ENCODE peak calls at places on chromosomes 1 and 21, in eight cellular contexts. One of them, this sample, is unnamed.

GRCh38 chr21:43810505-43811261 is 21.3 kb downstream of the RRP1 start:
- DNase-seq in SK-N-MC: no peak
- DNase-seq in retina: peak; percentile 84
- DNase-seq in SW480: peak; percentile 81
- DNase-seq in foreskin fibroblast: peak; percentile 46
- DNase-seq in LNCaP clone FGC: peak; percentile 62
- DNase-seq in dorsolateral prefrontal cortex: peak; percentile 71
- DNase-seq in omental fat pad: peak; percentile 92
- DNase-seq in this sample: peak; percentile 80

GRCh38 chr1:206476058-206476457 is 5.8 kb downstream of the IKBKE start:
- DNase-seq in SK-N-MC: no peak
- DNase-seq in retina: no peak
- DNase-seq in SW480: no peak
- DNase-seq in foreskin fibroblast: no peak
- DNase-seq in LNCaP clone FGC: no peak
- DNase-seq in dorsolateral prefrontal cortex: no peak
- DNase-seq in omental fat pad: no peak
- DNase-seq in this sample: no peak

GRCh38 chr1:76074321-76075187 is at the start of gene ST6GALNAC3:
- DNase-seq in SK-N-MC: no peak
- DNase-seq in retina: peak; percentile 91
- DNase-seq in SW480: peak; percentile 50
- DNase-seq in foreskin fibroblast: peak; percentile 55
- DNase-seq in LNCaP clone FGC: no peak
- DNase-seq in dorsolateral prefrontal cortex: peak; percentile 39
- DNase-seq in omental fat pad: peak; percentile 51
- DNase-seq in this sample: peak; percentile 71

GRCh38 chr1:29977550-29977949 is 741.2 kb downstream of the PTPRU start:
- DNase-seq in SK-N-MC: no peak
- DNase-seq in retina: no peak
- DNase-seq in SW480: no peak
- DNase-seq in foreskin fibroblast: no peak
- DNase-seq in LNCaP clone FGC: no peak
- DNase-seq in dorsolateral prefrontal cortex: no peak
- DNase-seq in omental fat pad: no peak
- DNase-seq in this sample: no peak

GRCh38 chr1:174060090-174060489 is 37.9 kb upstream of the RC3H1 start:
- DNase-seq in SK-N-MC: no peak
- DNase-seq in retina: no peak
- DNase-seq in SW480: peak; percentile 12
- DNase-seq in foreskin fibroblast: no peak
- DNase-seq in LNCaP clone FGC: no peak
- DNase-seq in dorsolateral prefrontal cortex: no peak
- DNase-seq in omental fat pad: no peak
- DNase-seq in this sample: no peak

GRCh38 chr1:89780721-89781120 is 40.1 kb upstream of the LRRC8D start:
- DNase-seq in SK-N-MC: no peak
- DNase-seq in retina: no peak
- DNase-seq in SW480: peak; percentile 61
- DNase-seq in foreskin fibroblast: peak; percentile 32
- DNase-seq in LNCaP clone FGC: peak; percentile 43
- DNase-seq in dorsolateral prefrontal cortex: no peak
- DNase-seq in omental fat pad: no peak
- DNase-seq in this sample: peak; percentile 69

GRCh38 chr1:94319319-94320180 is 82.2 kb upstream of the ARHGAP29 start:
- DNase-seq in SK-N-MC: no peak
- DNase-seq in retina: no peak
- DNase-seq in SW480: no peak
- DNase-seq in foreskin fibroblast: no peak
- DNase-seq in LNCaP clone FGC: no peak
- DNase-seq in dorsolateral prefrontal cortex: no peak
- DNase-seq in omental fat pad: no peak
- DNase-seq in this sample: peak; percentile 46

GRCh38 chr1:236619398-236619797 is 15.1 kb upstream of the HEATR1 start:
- DNase-seq in SK-N-MC: no peak
- DNase-seq in retina: no peak
- DNase-seq in SW480: no peak
- DNase-seq in foreskin fibroblast: no peak
- DNase-seq in LNCaP clone FGC: no peak
- DNase-seq in dorsolateral prefrontal cortex: no peak
- DNase-seq in omental fat pad: no peak
- DNase-seq in this sample: no peak

GRCh38 chr1:41783189-41783639 is 135.5 kb downstream of the HIVEP3 start:
- DNase-seq in SK-N-MC: no peak
- DNase-seq in retina: no peak
- DNase-seq in SW480: peak; percentile 98
- DNase-seq in foreskin fibroblast: peak; percentile 92
- DNase-seq in LNCaP clone FGC: no peak
- DNase-seq in dorsolateral prefrontal cortex: peak; percentile 22
- DNase-seq in omental fat pad: no peak
- DNase-seq in this sample: peak; percentile 78

GRCh38 chr1:41416081-41416480 is 54.8 kb downstream of the FOXO6 start:
- DNase-seq in SK-N-MC: no peak
- DNase-seq in retina: no peak
- DNase-seq in SW480: no peak
- DNase-seq in foreskin fibroblast: no peak
- DNase-seq in LNCaP clone FGC: no peak
- DNase-seq in dorsolateral prefrontal cortex: no peak
- DNase-seq in omental fat pad: no peak
- DNase-seq in this sample: no peak

GRCh38 chr1:4047666-4048065 is 147.6 kb upstream of the C1orf174 start:
- DNase-seq in SK-N-MC: no peak
- DNase-seq in retina: no peak
- DNase-seq in SW480: no peak
- DNase-seq in foreskin fibroblast: no peak
- DNase-seq in LNCaP clone FGC: no peak
- DNase-seq in dorsolateral prefrontal cortex: no peak
- DNase-seq in omental fat pad: no peak
- DNase-seq in this sample: no peak

GRCh38 chr1:113027449-113027848 is 45.5 kb upstream of the LRIG2 start:
- DNase-seq in SK-N-MC: no peak
- DNase-seq in retina: no peak
- DNase-seq in SW480: no peak
- DNase-seq in foreskin fibroblast: no peak
- DNase-seq in LNCaP clone FGC: no peak
- DNase-seq in dorsolateral prefrontal cortex: no peak
- DNase-seq in omental fat pad: no peak
- DNase-seq in this sample: no peak

GRCh38 chr21:42466700-42467612 is 29.1 kb downstream of the RSPH1 start:
- DNase-seq in SK-N-MC: no peak
- DNase-seq in retina: no peak
- DNase-seq in SW480: peak; percentile 92
- DNase-seq in foreskin fibroblast: no peak
- DNase-seq in LNCaP clone FGC: peak; percentile 48
- DNase-seq in dorsolateral prefrontal cortex: no peak
- DNase-seq in omental fat pad: no peak
- DNase-seq in this sample: no peak

GRCh38 chr1:106620521-106620954 is 435.9 kb upstream of the PRMT6 start:
- DNase-seq in SK-N-MC: no peak
- DNase-seq in retina: no peak
- DNase-seq in SW480: peak; percentile 1
- DNase-seq in foreskin fibroblast: peak; percentile 52
- DNase-seq in LNCaP clone FGC: no peak
- DNase-seq in dorsolateral prefrontal cortex: no peak
- DNase-seq in omental fat pad: no peak
- DNase-seq in this sample: no peak

GRCh38 chr1:151934048-151934493 is 24.8 kb upstream of the THEM4 start:
- DNase-seq in SK-N-MC: peak; percentile 10
- DNase-seq in retina: peak; percentile 63
- DNase-seq in SW480: peak; percentile 70
- DNase-seq in foreskin fibroblast: no peak
- DNase-seq in LNCaP clone FGC: peak; percentile 30
- DNase-seq in dorsolateral prefrontal cortex: no peak
- DNase-seq in omental fat pad: no peak
- DNase-seq in this sample: peak; percentile 68

GRCh38 chr1:63073530-63074306 is 248.6 kb upstream of the FOXD3 start:
- DNase-seq in SK-N-MC: no peak
- DNase-seq in retina: peak; percentile 80
- DNase-seq in SW480: peak; percentile 16
- DNase-seq in foreskin fibroblast: peak; percentile 1
- DNase-seq in LNCaP clone FGC: no peak
- DNase-seq in dorsolateral prefrontal cortex: peak; percentile 3
- DNase-seq in omental fat pad: no peak
- DNase-seq in this sample: no peak

GRCh38 chr1:5967351-5968160 is 24.7 kb downstream of the NPHP4 start:
- DNase-seq in SK-N-MC: no peak
- DNase-seq in retina: no peak
- DNase-seq in SW480: no peak
- DNase-seq in foreskin fibroblast: no peak
- DNase-seq in LNCaP clone FGC: no peak
- DNase-seq in dorsolateral prefrontal cortex: no peak
- DNase-seq in omental fat pad: no peak
- DNase-seq in this sample: no peak

GRCh38 chr1:155226910-155227260 is 18.4 kb downstream of the MTX1 start:
- DNase-seq in SK-N-MC: no peak
- DNase-seq in retina: peak; percentile 87
- DNase-seq in SW480: peak; percentile 76
- DNase-seq in foreskin fibroblast: peak; percentile 29
- DNase-seq in LNCaP clone FGC: no peak
- DNase-seq in dorsolateral prefrontal cortex: peak; percentile 60
- DNase-seq in omental fat pad: no peak
- DNase-seq in this sample: peak; percentile 85

GRCh38 chr1:151060241-151061011 is at the start of gene MLLT11:
- DNase-seq in SK-N-MC: no peak
- DNase-seq in retina: peak; percentile 91
- DNase-seq in SW480: peak; percentile 54
- DNase-seq in foreskin fibroblast: peak; percentile 29
- DNase-seq in LNCaP clone FGC: no peak
- DNase-seq in dorsolateral prefrontal cortex: peak; percentile 67
- DNase-seq in omental fat pad: no peak
- DNase-seq in this sample: peak; percentile 27

GRCh38 chr1:224637510-224637909 is 21.4 kb downstream of the CNIH3 start:
- DNase-seq in SK-N-MC: no peak
- DNase-seq in retina: peak; percentile 17
- DNase-seq in SW480: peak; percentile 93
- DNase-seq in foreskin fibroblast: peak; percentile 86
- DNase-seq in LNCaP clone FGC: no peak
- DNase-seq in dorsolateral prefrontal cortex: no peak
- DNase-seq in omental fat pad: no peak
- DNase-seq in this sample: no peak

GRCh38 chr1:226443439-226443838 is 35.5 kb upstream of the PARP1 start:
- DNase-seq in SK-N-MC: no peak
- DNase-seq in retina: no peak
- DNase-seq in SW480: no peak
- DNase-seq in foreskin fibroblast: peak; percentile 74
- DNase-seq in LNCaP clone FGC: no peak
- DNase-seq in dorsolateral prefrontal cortex: no peak
- DNase-seq in omental fat pad: no peak
- DNase-seq in this sample: peak; percentile 45

GRCh38 chr1:220655509-220655908 is 34.7 kb upstream of the C1orf115 start:
- DNase-seq in SK-N-MC: no peak
- DNase-seq in retina: no peak
- DNase-seq in SW480: no peak
- DNase-seq in foreskin fibroblast: no peak
- DNase-seq in LNCaP clone FGC: no peak
- DNase-seq in dorsolateral prefrontal cortex: no peak
- DNase-seq in omental fat pad: no peak
- DNase-seq in this sample: no peak

GRCh38 chr1:90719321-90720136 is 2.4 kb upstream of the BARHL2 start:
- DNase-seq in SK-N-MC: no peak
- DNase-seq in retina: peak; percentile 75
- DNase-seq in SW480: no peak
- DNase-seq in foreskin fibroblast: no peak
- DNase-seq in LNCaP clone FGC: no peak
- DNase-seq in dorsolateral prefrontal cortex: no peak
- DNase-seq in omental fat pad: no peak
- DNase-seq in this sample: no peak

GRCh38 chr1:80594013-80594412 is 1206.7 kb upstream of the ADGRL2 start:
- DNase-seq in SK-N-MC: no peak
- DNase-seq in retina: no peak
- DNase-seq in SW480: no peak
- DNase-seq in foreskin fibroblast: no peak
- DNase-seq in LNCaP clone FGC: peak; percentile 83
- DNase-seq in dorsolateral prefrontal cortex: no peak
- DNase-seq in omental fat pad: no peak
- DNase-seq in this sample: no peak

GRCh38 chr1:21759182-21759581 is 23.8 kb downstream of the USP48 start:
- DNase-seq in SK-N-MC: no peak
- DNase-seq in retina: no peak
- DNase-seq in SW480: no peak
- DNase-seq in foreskin fibroblast: no peak
- DNase-seq in LNCaP clone FGC: no peak
- DNase-seq in dorsolateral prefrontal cortex: no peak
- DNase-seq in omental fat pad: no peak
- DNase-seq in this sample: no peak

GRCh38 chr1:96559181-96559580 is 162.4 kb upstream of the PTBP2 start:
- DNase-seq in SK-N-MC: no peak
- DNase-seq in retina: no peak
- DNase-seq in SW480: no peak
- DNase-seq in foreskin fibroblast: no peak
- DNase-seq in LNCaP clone FGC: no peak
- DNase-seq in dorsolateral prefrontal cortex: no peak
- DNase-seq in omental fat pad: no peak
- DNase-seq in this sample: no peak

GRCh38 chr1:109768700-109769325 is 5.1 kb upstream of the EPS8L3 start:
- DNase-seq in SK-N-MC: no peak
- DNase-seq in retina: no peak
- DNase-seq in SW480: no peak
- DNase-seq in foreskin fibroblast: no peak
- DNase-seq in LNCaP clone FGC: no peak
- DNase-seq in dorsolateral prefrontal cortex: no peak
- DNase-seq in omental fat pad: peak; percentile 16
- DNase-seq in this sample: no peak

GRCh38 chr1:234933031-234933430 is 195.6 kb downstream of the TOMM20 start:
- DNase-seq in SK-N-MC: no peak
- DNase-seq in retina: no peak
- DNase-seq in SW480: no peak
- DNase-seq in foreskin fibroblast: no peak
- DNase-seq in LNCaP clone FGC: no peak
- DNase-seq in dorsolateral prefrontal cortex: no peak
- DNase-seq in omental fat pad: no peak
- DNase-seq in this sample: no peak

GRCh38 chr1:51916587-51917405 is 38.3 kb upstream of the NRDC start:
- DNase-seq in SK-N-MC: no peak
- DNase-seq in retina: no peak
- DNase-seq in SW480: no peak
- DNase-seq in foreskin fibroblast: peak; percentile 53
- DNase-seq in LNCaP clone FGC: peak; percentile 70
- DNase-seq in dorsolateral prefrontal cortex: no peak
- DNase-seq in omental fat pad: no peak
- DNase-seq in this sample: no peak

GRCh38 chr1:201405484-201405831 is 6.3 kb upstream of the LAD1 start:
- DNase-seq in SK-N-MC: no peak
- DNase-seq in retina: no peak
- DNase-seq in SW480: peak; percentile 81
- DNase-seq in foreskin fibroblast: no peak
- DNase-seq in LNCaP clone FGC: no peak
- DNase-seq in dorsolateral prefrontal cortex: no peak
- DNase-seq in omental fat pad: no peak
- DNase-seq in this sample: no peak